ENCODE peak calls at places on chromosomes 2 and 18, in four cellular contexts. One of them, this sample, is unnamed.

GRCh38 chr2:195756218-195756941 is 99.4 kb downstream of the SLC39A10 start:
- DNase-seq in osteoblast: no peak
- DNase-seq in Peyer's patch: no peak
- DNase-seq in foreskin fibroblast: peak; percentile 40
- DNase-seq in this sample: no peak

GRCh38 chr18:69659142-69659651 is 258.5 kb downstream of the DOK6 start:
- DNase-seq in osteoblast: no peak
- DNase-seq in Peyer's patch: no peak
- DNase-seq in foreskin fibroblast: no peak
- DNase-seq in this sample: no peak

GRCh38 chr2:119367472-119368099 is 809 bp downstream of the DBI start:
- DNase-seq in osteoblast: peak; percentile 90
- DNase-seq in Peyer's patch: peak; percentile 46
- DNase-seq in foreskin fibroblast: peak; percentile 61
- DNase-seq in this sample: no peak

GRCh38 chr2:28327963-28328922 is 64.4 kb upstream of the FOSL2 start:
- DNase-seq in osteoblast: peak; percentile 83
- DNase-seq in Peyer's patch: no peak
- DNase-seq in foreskin fibroblast: peak; percentile 86
- DNase-seq in this sample: peak; percentile 10

GRCh38 chr2:105052773-105053172 is 14.9 kb downstream of the MRPS9 start:
- DNase-seq in osteoblast: no peak
- DNase-seq in Peyer's patch: no peak
- DNase-seq in foreskin fibroblast: no peak
- DNase-seq in this sample: no peak

GRCh38 chr2:28818053-28818452 is 7.4 kb downstream of the SPDYA start:
- DNase-seq in osteoblast: no peak
- DNase-seq in Peyer's patch: no peak
- DNase-seq in foreskin fibroblast: no peak
- DNase-seq in this sample: no peak

GRCh38 chr2:157875720-157876065 is 437 bp downstream of the ACVR1 start:
- DNase-seq in osteoblast: no peak
- DNase-seq in Peyer's patch: peak; percentile 46
- DNase-seq in foreskin fibroblast: no peak
- DNase-seq in this sample: no peak

GRCh38 chr18:35267809-35268208 is 22.2 kb downstream of the ZSCAN30 start:
- DNase-seq in osteoblast: no peak
- DNase-seq in Peyer's patch: no peak
- DNase-seq in foreskin fibroblast: no peak
- DNase-seq in this sample: no peak

GRCh38 chr2:111711270-111711669 is 172.7 kb downstream of the ANAPC1 start:
- DNase-seq in osteoblast: no peak
- DNase-seq in Peyer's patch: no peak
- DNase-seq in foreskin fibroblast: no peak
- DNase-seq in this sample: no peak

GRCh38 chr18:8217041-8217564 is 392.1 kb upstream of the RAB12 start:
- DNase-seq in osteoblast: no peak
- DNase-seq in Peyer's patch: no peak
- DNase-seq in foreskin fibroblast: no peak
- DNase-seq in this sample: no peak

GRCh38 chr18:754666-755065 is 42.2 kb upstream of the ENOSF1 start:
- DNase-seq in osteoblast: no peak
- DNase-seq in Peyer's patch: no peak
- DNase-seq in foreskin fibroblast: no peak
- DNase-seq in this sample: no peak

GRCh38 chr2:187453078-187453641 is 5.1 kb upstream of the CALCRL start:
- DNase-seq in osteoblast: no peak
- DNase-seq in Peyer's patch: no peak
- DNase-seq in foreskin fibroblast: peak; percentile 42
- DNase-seq in this sample: no peak

GRCh38 chr2:229731916-229732315 is 17.6 kb upstream of the DNER start:
- DNase-seq in osteoblast: no peak
- DNase-seq in Peyer's patch: no peak
- DNase-seq in foreskin fibroblast: peak; percentile 87
- DNase-seq in this sample: no peak

GRCh38 chr2:64860936-64861335 is 128.3 kb upstream of the SLC1A4 start:
- DNase-seq in osteoblast: no peak
- DNase-seq in Peyer's patch: no peak
- DNase-seq in foreskin fibroblast: no peak
- DNase-seq in this sample: no peak

GRCh38 chr2:64860321-64860751 is 128.9 kb upstream of the SLC1A4 start:
- DNase-seq in osteoblast: no peak
- DNase-seq in Peyer's patch: peak; percentile 65
- DNase-seq in foreskin fibroblast: no peak
- DNase-seq in this sample: no peak

GRCh38 chr2:64858541-64859031 is 130.6 kb upstream of the SLC1A4 start:
- DNase-seq in osteoblast: peak; percentile 10
- DNase-seq in Peyer's patch: peak; percentile 47
- DNase-seq in foreskin fibroblast: no peak
- DNase-seq in this sample: no peak

GRCh38 chr2:64857581-64858471 is 131.4 kb upstream of the SLC1A4 start:
- DNase-seq in osteoblast: peak; percentile 93
- DNase-seq in Peyer's patch: no peak
- DNase-seq in foreskin fibroblast: peak; percentile 78
- DNase-seq in this sample: no peak

DNA sequence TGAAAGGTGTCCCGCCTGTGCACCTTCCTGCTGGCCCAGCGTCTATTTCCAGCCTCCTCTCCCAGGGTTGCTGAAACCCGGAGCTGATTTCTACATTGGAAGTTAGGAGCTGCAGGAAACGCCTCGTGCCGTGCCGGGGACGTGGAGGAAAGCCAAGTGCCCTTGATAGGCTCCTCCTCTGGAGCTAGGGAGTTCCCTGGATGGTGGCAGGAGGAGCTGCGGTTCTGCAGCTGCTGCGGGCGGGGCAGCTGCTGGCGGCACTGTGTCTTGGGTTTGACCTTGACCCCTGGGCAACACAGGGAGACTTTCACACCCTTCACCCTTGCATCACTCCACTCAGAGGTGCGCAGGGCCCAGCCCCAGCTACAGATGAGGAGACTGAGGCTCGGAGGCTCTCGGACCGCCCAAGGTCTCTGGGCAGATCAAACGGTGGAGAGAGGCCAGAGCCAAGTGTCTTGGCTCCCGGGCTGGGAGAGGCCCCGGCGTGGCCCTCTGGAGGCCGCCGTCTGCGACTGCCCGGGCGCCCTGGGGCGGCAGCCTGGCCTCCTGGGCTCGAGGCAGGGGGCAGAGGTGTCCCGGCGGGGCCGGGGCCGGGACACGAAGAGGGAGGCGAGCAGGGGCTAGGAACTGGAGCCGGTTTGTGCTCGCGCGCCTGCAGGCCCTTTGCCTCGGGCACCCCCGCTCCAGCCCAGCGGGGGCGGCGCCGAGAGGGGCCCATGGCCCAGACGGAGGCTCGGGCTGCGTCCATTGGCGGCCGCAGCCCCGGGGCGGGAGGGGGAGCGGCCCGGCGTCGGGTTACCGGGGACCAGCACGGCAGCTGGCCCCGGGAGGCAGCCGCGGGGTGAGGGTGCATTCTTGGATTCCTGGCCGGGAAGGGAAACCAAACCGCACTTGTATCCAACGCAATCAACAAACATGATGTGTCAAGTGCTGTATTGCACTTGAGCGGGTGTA is 129.7 kb upstream of the SLC1A4 start:
- DNase-seq in osteoblast: peak; percentile 99
- DNase-seq in Peyer's patch: peak; percentile 55
- DNase-seq in foreskin fibroblast: peak; percentile 99
- DNase-seq in this sample: peak; percentile 78
- TF ChIP-seq CTCF in osteoblast: no peak
- TF ChIP-seq CTCF in Peyer's patch: no peak
- TF ChIP-seq CTCF in foreskin fibroblast: no peak
- TF ChIP-seq CTCF in this sample: no peak

GRCh38 chr18:80148316-80149199 is 39.5 kb downstream of the ADNP2 start:
- DNase-seq in osteoblast: no peak
- DNase-seq in Peyer's patch: no peak
- DNase-seq in foreskin fibroblast: peak; percentile 53
- DNase-seq in this sample: no peak

GRCh38 chr18:80149667-80150066 is 40.6 kb downstream of the ADNP2 start:
- DNase-seq in osteoblast: no peak
- DNase-seq in Peyer's patch: no peak
- DNase-seq in foreskin fibroblast: no peak
- DNase-seq in this sample: no peak

GRCh38 chr18:80147418-80148315 is 38.6 kb downstream of the ADNP2 start:
- DNase-seq in osteoblast: peak; percentile 92
- DNase-seq in Peyer's patch: peak; percentile 82
- DNase-seq in foreskin fibroblast: peak; percentile 91
- DNase-seq in this sample: peak; percentile 38

GRCh38 chr18:80145191-80145799 is 36.2 kb downstream of the ADNP2 start:
- DNase-seq in osteoblast: no peak
- DNase-seq in Peyer's patch: no peak
- DNase-seq in foreskin fibroblast: no peak
- DNase-seq in this sample: no peak

GRCh38 chr18:80147037-80147417 is 38.0 kb downstream of the ADNP2 start:
- DNase-seq in osteoblast: no peak
- DNase-seq in Peyer's patch: no peak
- DNase-seq in foreskin fibroblast: peak; percentile 51
- DNase-seq in this sample: no peak
- H3K4me3 ChIP-seq in osteoblast: peak overlapping the region; percentile 83
- H3K4me3 ChIP-seq in Peyer's patch: peak overlapping the region; percentile 57
- H3K4me3 ChIP-seq in foreskin fibroblast: peak overlapping the region; percentile 96
- H3K4me3 ChIP-seq in this sample: peak overlapping the region; percentile 78

GRCh38 chr18:22378672-22379282 is 38.9 kb downstream of the CTAGE1 start:
- DNase-seq in osteoblast: no peak
- DNase-seq in Peyer's patch: no peak
- DNase-seq in foreskin fibroblast: peak; percentile 6
- DNase-seq in this sample: no peak
- TF ChIP-seq CTCF in osteoblast: peak; percentile 54
- TF ChIP-seq CTCF in Peyer's patch: peak; percentile 7
- TF ChIP-seq CTCF in foreskin fibroblast: peak; percentile 21
- TF ChIP-seq CTCF in this sample: peak; percentile 48

GRCh38 chr2:215914777-215915165 is 98.6 kb downstream of the MREG start:
- DNase-seq in osteoblast: no peak
- DNase-seq in Peyer's patch: no peak
- DNase-seq in foreskin fibroblast: no peak
- DNase-seq in this sample: no peak
- H3K4me3 ChIP-seq in osteoblast: no peak overlapping the region
- H3K4me3 ChIP-seq in Peyer's patch: no peak overlapping the region
- H3K4me3 ChIP-seq in foreskin fibroblast: no peak overlapping the region
- H3K4me3 ChIP-seq in this sample: no peak overlapping the region

GRCh38 chr2:222315443-222316121 is 16.8 kb upstream of the PAX3 start:
- DNase-seq in osteoblast: no peak
- DNase-seq in Peyer's patch: no peak
- DNase-seq in foreskin fibroblast: no peak
- DNase-seq in this sample: no peak
- TF ChIP-seq CTCF in osteoblast: no peak
- TF ChIP-seq CTCF in Peyer's patch: no peak
- TF ChIP-seq CTCF in foreskin fibroblast: no peak
- TF ChIP-seq CTCF in this sample: peak; percentile 1

DNA sequence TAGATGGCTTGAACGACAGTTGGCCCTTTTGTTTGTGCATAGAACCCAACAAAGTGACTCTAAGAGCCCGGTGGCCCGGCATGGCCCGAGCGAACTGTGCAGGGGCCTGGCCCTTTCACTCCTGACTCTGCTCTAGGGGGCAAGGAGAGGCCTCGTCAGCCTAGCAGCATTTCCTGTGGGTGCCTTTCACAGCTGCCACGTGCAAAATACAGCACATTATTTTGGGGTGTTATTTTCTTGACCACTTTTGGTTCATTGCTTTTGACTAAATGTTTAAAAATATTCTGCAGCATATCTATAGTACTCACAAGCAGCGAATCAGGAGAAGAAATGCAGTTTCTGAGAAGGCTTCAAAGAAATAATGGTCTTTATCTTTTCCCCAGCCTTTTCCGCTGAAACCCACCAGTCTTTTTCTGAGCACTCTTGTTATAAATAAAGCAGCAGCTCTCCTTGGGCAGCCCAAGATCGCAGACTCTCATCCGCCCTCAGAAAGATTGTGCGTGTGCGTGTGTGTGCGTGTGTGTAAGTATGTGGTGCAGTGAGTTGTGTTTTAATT is 31.3 kb downstream of the DGKD start:
- DNase-seq in osteoblast: no peak
- DNase-seq in Peyer's patch: no peak
- DNase-seq in foreskin fibroblast: no peak
- DNase-seq in this sample: no peak
- H3K4me3 ChIP-seq in osteoblast: no peak overlapping the region
- H3K4me3 ChIP-seq in Peyer's patch: no peak overlapping the region
- H3K4me3 ChIP-seq in foreskin fibroblast: no peak overlapping the region
- H3K4me3 ChIP-seq in this sample: no peak overlapping the region